ENCODE peak calls at places on chromosomes 2 and 18, in five cellular contexts. P is WTC11, Z is caudate nucleus, G is NCI-H1092, X is anterior cingulate cortex. N is an unnamed sample.

GRCh38 chr2:44120428-44120827 is 48.2 kb upstream of the PPM1B start:
- DNase-seq in Z (no peak), X (no peak), G (no peak), P (no peak), N (no peak)

GRCh38 chr18:27599202-27599829 is 414.2 kb upstream of the CHST9 start:
- DNase-seq in X (peak; percentile 3), P (peak; percentile 68), G (peak; percentile 35), Z (peak; percentile 2), N (peak; percentile 3)

GRCh38 chr2:42953216-42953615 is 160.8 kb upstream of the HAAO start:
- DNase-seq in X (no peak), Z (no peak), P (no peak), G (no peak), N (no peak)

GRCh38 chr2:232365621-232366321 is 12.8 kb upstream of the ALPP start:
- DNase-seq in X (no peak), G (peak; percentile 20), P (peak; percentile 71), Z (no peak), N (no peak)

GRCh38 chr2:149826471-149827125 is 239.0 kb upstream of the MMADHC start:
- DNase-seq in G (no peak), X (no peak), P (no peak), Z (no peak), N (no peak)

GRCh38 chr2:143885461-143885860 is 634.5 kb downstream of the ZEB2 start:
- DNase-seq in X (no peak), G (no peak), Z (no peak), P (no peak), N (no peak)

GRCh38 chr2:165015052-165015642 is 59.8 kb upstream of the SLC38A11 start:
- DNase-seq in X (no peak), G (peak; percentile 9), P (peak; percentile 75), Z (no peak), N (peak; percentile 36)

GRCh38 chr2:181746844-181747243 is 66.5 kb upstream of the NEUROD1 start:
- DNase-seq in P (no peak), Z (no peak), G (no peak), X (no peak), N (no peak)

GRCh38 chr2:54471221-54471711 is 15.1 kb downstream of the SPTBN1 start:
- DNase-seq in G (no peak), Z (no peak), X (no peak), P (no peak), N (no peak)

GRCh38 chr18:4260107-4260506 is 195.0 kb downstream of the DLGAP1 start:
- DNase-seq in Z (no peak), X (no peak), P (no peak), G (no peak), N (no peak)

GRCh38 chr18:23930002-23930401 is 84.6 kb upstream of the TTC39C start:
- DNase-seq in X (no peak), G (no peak), P (no peak), Z (no peak), N (no peak)

GRCh38 chr2:18262601-18263000 is 297.9 kb downstream of the RDH14 start:
- DNase-seq in G (no peak), Z (no peak), P (no peak), X (no peak), N (no peak)

GRCh38 chr2:85794491-85795121 is 40.8 kb downstream of the ATOH8 start:
- DNase-seq in P (no peak), X (peak; percentile 31), G (no peak), Z (peak; percentile 58), N (no peak)

GRCh38 chr2:133569416-133569815 is 1.2 kb upstream of the NCKAP5 start:
- DNase-seq in Z (no peak), X (no peak), G (no peak), P (no peak), N (no peak)

GRCh38 chr2:12412898-12413305 is 303.8 kb upstream of the TRIB2 start:
- DNase-seq in Z (no peak), G (no peak), P (no peak), X (no peak), N (no peak)

GRCh38 chr18:61926532-61926931 is 33.7 kb upstream of the RNF152 start:
- DNase-seq in X (no peak), G (no peak), Z (no peak), P (no peak), N (no peak)

GRCh38 chr2:240818543-240819403 is 1.2 kb downstream of the KIF1A start:
- DNase-seq in P (peak; percentile 72), X (peak; percentile 69), Z (no peak), G (no peak), N (no peak)

GRCh38 chr2:187544371-187545080 is 9.7 kb downstream of the TFPI start:
- DNase-seq in X (no peak), Z (no peak), G (no peak), P (no peak), N (no peak)

GRCh38 chr2:135821190-135821589 is 15.8 kb downstream of the LCT start:
- DNase-seq in P (no peak), Z (no peak), X (no peak), G (no peak), N (no peak)

GRCh38 chr2:62466501-62466854 is 39.5 kb downstream of the TMEM17 start:
- DNase-seq in X (peak; percentile 45), P (no peak), Z (no peak), G (no peak), N (no peak)

GRCh38 chr2:85933753-85934594 is 45.2 kb upstream of the ST3GAL5 start:
- DNase-seq in G (no peak), P (no peak), X (no peak), Z (no peak), N (no peak)

GRCh38 chr2:206423147-206423546 is 20.2 kb upstream of the ADAM23 start:
- DNase-seq in Z (no peak), G (no peak), P (peak; percentile 45), X (no peak), N (no peak)

GRCh38 chr18:31454066-31454708 is 6.6 kb downstream of the DSG3 start:
- DNase-seq in P (no peak), X (no peak), G (no peak), Z (no peak), N (no peak)

GRCh38 chr18:12278765-12279682 is 24.9 kb downstream of the CIDEA start:
- DNase-seq in Z (no peak), G (no peak), X (peak; percentile 34), P (peak; percentile 71), N (no peak)

GRCh38 chr2:69594341-69594740 is 49.2 kb downstream of the AAK1 start:
- DNase-seq in X (no peak), P (no peak), Z (no peak), G (no peak), N (no peak)

GRCh38 chr18:35616074-35616473 is 34.5 kb downstream of the GALNT1 start:
- DNase-seq in Z (no peak), P (no peak), G (no peak), X (no peak), N (no peak)

GRCh38 chr2:65198737-65199136 is 28.9 kb upstream of the ACTR2 start:
- DNase-seq in Z (peak; percentile 7), P (no peak), X (peak; percentile 25), G (no peak), N (peak; percentile 53)

GRCh38 chr2:236843604-236844003 is 242.1 kb upstream of the COPS8 start:
- DNase-seq in X (no peak), G (no peak), P (no peak), Z (no peak), N (no peak)

GRCh38 chr2:45173513-45173912 is 164.3 kb upstream of the SIX2 start:
- DNase-seq in X (no peak), P (no peak), G (no peak), Z (no peak), N (no peak)

GRCh38 chr2:237456200-237456731 is 30.8 kb upstream of the MLPH start:
- DNase-seq in G (peak; percentile 44), P (no peak), Z (no peak), X (no peak), N (no peak)